ENCODE peak calls at places on chromosomes 16 and 17, in six cellular contexts. A is GM12892, V is SK-N-SH, L is H1, U is GM12878, P is K562. Z is an unnamed sample.

GRCh38 chr17:9647014-9647413 is 1.7 kb downstream of the USP43 start:
- DNase-seq in U (no peak), P (no peak), L (no peak), A (no peak), V (no peak), Z (no peak)

GRCh38 chr16:84528317-84528716 is 23.9 kb upstream of the MEAK7 start:
- DNase-seq in U (no peak), L (no peak), P (no peak), V (no peak), A (no peak), Z (no peak)

GRCh38 chr16:4273858-4274291 is 1.1 kb upstream of the TFAP4 start:
- DNase-seq in L (no peak), U (no peak), A (peak), P (no peak), V (peak), Z (no peak)

GRCh38 chr16:3215601-3216262 is 19.2 kb downstream of the ZNF200 start:
- DNase-seq in P (no peak), V (no peak), A (no peak), L (no peak), U (no peak), Z (no peak)

GRCh38 chr16:67375161-67375560 is 18.1 kb downstream of the TPPP3 start:
- DNase-seq in A (no peak), P (no peak), V (no peak), L (no peak), U (no peak), Z (no peak)

GRCh38 chr17:7922499-7923289 is 6.6 kb upstream of the RNF227 start:
- DNase-seq in L (no peak), A (peak), V (no peak), P (no peak), U (no peak), Z (peak)

GRCh38 chr17:55674107-55674506 is 48.6 kb downstream of the TMEM100 start:
- DNase-seq in V (no peak), U (no peak), P (no peak), L (no peak), A (no peak), Z (no peak)

GRCh38 chr16:75064403-75065148 is 52.0 kb downstream of the LDHD start:
- DNase-seq in V (no peak), P (no peak), L (no peak), A (no peak), U (no peak), Z (no peak)

GRCh38 chr17:33562792-33563191 is 269.7 kb upstream of the ASIC2 start:
- DNase-seq in V (no peak), L (no peak), A (no peak), U (no peak), P (no peak), Z (no peak)

GRCh38 chr17:43670645-43671074 is 8.9 kb upstream of the MEOX1 start:
- DNase-seq in A (no peak), L (no peak), U (no peak), V (no peak), P (no peak), Z (no peak)

GRCh38 chr16:84820305-84820684 is 510 bp downstream of the CRISPLD2 start:
- DNase-seq in L (no peak), P (no peak), U (no peak), V (no peak), A (no peak), Z (no peak)

GRCh38 chr17:78322858-78323455 is 36.9 kb downstream of the SOCS3 start:
- DNase-seq in U (no peak), L (no peak), V (peak), A (no peak), P (no peak), Z (no peak)

GRCh38 chr17:75875182-75875939 is 3.0 kb downstream of the TRIM47 start:
- DNase-seq in U (no peak), A (no peak), V (peak), L (no peak), P (no peak), Z (no peak)

GRCh38 chr17:13931111-13931526 is 138.2 kb upstream of the COX10 start:
- DNase-seq in P (no peak), U (no peak), A (no peak), L (no peak), V (no peak), Z (no peak)

GRCh38 chr17:34383225-34383615 is 20.2 kb upstream of the CCL1 start:
- DNase-seq in A (no peak), P (no peak), L (no peak), V (no peak), U (no peak), Z (no peak)

GRCh38 chr17:52024296-52024870 is 134.1 kb downstream of the CA10 start:
- DNase-seq in L (no peak), A (no peak), P (no peak), V (peak), U (no peak), Z (no peak)

GRCh38 chr17:66432996-66433556 is 130.7 kb downstream of the PRKCA start:
- DNase-seq in P (no peak), U (no peak), A (no peak), V (peak), L (no peak), Z (no peak)

GRCh38 chr16:11147033-11147848 is 108.8 kb downstream of the SOCS1 start:
- DNase-seq in U (no peak), P (no peak), V (no peak), L (no peak), A (no peak), Z (no peak)

GRCh38 chr17:43983515-43984411 is 20.7 kb upstream of the NAGS start:
- DNase-seq in A (no peak), U (no peak), V (peak), L (no peak), P (peak), Z (no peak)

GRCh38 chr17:2335726-2336214 is 487 bp downstream of the TSR1 start:
- DNase-seq in U (no peak), V (peak), P (no peak), L (no peak), A (no peak), Z (no peak)

GRCh38 chr16:89370601-89371000 is 119.8 kb downstream of the ANKRD11 start:
- DNase-seq in V (no peak), P (no peak), U (no peak), A (no peak), L (no peak), Z (no peak)

GRCh38 chr16:5228369-5228768 is 130.8 kb upstream of the EEF2KMT start:
- DNase-seq in A (no peak), V (no peak), P (no peak), L (no peak), U (no peak), Z (no peak)

GRCh38 chr17:81865733-81866439 is 5.3 kb downstream of the ARHGDIA start:
- DNase-seq in V (peak), L (no peak), P (no peak), A (no peak), U (no peak), Z (no peak)

GRCh38 chr17:44260296-44260695 is 7.6 kb downstream of the SLC4A1 start:
- DNase-seq in P (peak), V (no peak), L (no peak), U (no peak), A (peak), Z (no peak)

GRCh38 chr16:57016831-57017230 is 27.5 kb downstream of the NLRC5 start:
- DNase-seq in P (no peak), L (no peak), U (no peak), A (no peak), V (no peak), Z (no peak)

GRCh38 chr17:48626470-48627241 is 498 bp upstream of the HOXB9 start:
- DNase-seq in L (no peak), V (no peak), U (no peak), P (peak), A (no peak), Z (no peak)

GRCh38 chr17:42679001-42679491 is 2.3 kb upstream of the PLEKHH3 start:
- DNase-seq in U (no peak), L (no peak), P (peak), V (no peak), A (no peak), Z (no peak)

GRCh38 chr16:1101133-1101532 is 5.1 kb upstream of the C1QTNF8 start:
- DNase-seq in L (no peak), P (no peak), V (no peak), U (no peak), A (no peak), Z (no peak)
- TF ChIP-seq TAF1 in L (no peak), P (no peak), V (no peak), U (no peak), A (no peak), Z (no peak)

GRCh38 chr17:57396515-57396921 is 140.2 kb downstream of the MSI2 start:
- DNase-seq in L (no peak), V (no peak), A (no peak), P (no peak), U (no peak), Z (no peak)
- TF ChIP-seq TAF1 in L (no peak), V (no peak), A (no peak), P (no peak), U (no peak), Z (no peak)

DNA sequence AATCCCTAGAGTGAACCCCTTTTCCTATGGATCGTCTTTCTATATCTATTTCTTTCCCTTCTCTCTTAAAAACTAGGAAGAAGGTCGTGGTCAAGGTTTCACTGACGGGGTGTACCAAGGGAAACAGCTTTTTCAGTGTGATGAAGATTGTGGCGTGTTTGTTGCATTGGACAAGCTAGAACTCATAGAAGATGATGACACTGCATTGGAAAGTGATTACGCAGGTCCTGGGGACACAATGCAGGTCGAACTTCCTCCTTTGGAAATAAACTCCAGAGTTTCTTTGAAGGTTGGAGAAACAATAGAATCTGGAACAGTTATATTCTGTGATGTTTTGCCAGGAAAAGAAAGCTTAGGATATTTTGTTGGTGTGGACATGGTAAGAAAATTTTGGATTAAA is 9.6 kb downstream of the CYLD start:
- DNase-seq in A (no peak), P (no peak), V (no peak), L (no peak), U (no peak), Z (no peak)
- TF ChIP-seq TAF1 in A (no peak), P (no peak), V (no peak), L (no peak), U (no peak), Z (no peak)

DNA sequence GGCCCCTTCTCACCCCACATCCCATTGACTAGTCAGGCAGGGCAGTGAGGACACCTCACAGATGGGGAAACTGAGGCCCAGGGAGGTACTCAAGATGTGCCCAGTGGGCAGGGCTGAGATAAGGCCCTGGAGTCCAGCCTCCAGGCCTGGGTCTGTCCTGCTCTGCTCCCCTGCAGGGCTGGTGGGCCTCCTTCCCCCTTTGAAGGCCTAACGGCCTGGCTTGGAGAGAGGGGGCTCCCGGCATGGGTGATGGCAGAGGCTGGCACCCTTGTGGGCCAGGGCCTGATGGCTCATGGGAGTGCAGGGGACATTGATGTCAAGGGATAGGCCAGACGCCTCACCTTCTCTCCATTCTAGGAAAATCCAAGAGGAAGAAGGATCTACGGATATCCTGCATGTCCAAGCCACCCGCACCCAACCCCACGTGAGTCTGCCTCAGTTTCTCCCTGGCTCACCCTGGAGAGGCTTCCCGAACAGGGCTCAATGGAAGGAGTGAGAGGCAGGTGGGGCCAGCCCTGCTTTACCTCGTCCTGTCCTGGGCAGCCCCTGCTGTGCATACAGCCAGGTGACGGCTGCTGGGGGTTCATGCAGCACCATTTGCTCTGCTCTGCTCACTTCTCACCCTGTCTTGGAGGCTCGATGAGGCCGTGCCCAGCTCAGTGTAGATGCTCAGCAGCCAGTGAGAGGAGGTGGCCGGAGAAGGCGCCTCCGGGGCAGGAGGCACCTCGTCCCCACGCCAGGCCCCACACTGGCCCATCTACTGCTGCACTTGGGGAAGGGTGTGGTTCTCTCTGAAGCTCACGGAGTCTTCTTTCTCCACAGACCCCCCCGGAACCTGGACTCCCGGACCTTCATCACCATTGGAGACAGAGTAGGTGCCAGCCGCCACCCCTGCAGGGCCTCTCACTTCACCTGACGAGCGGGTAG is 13.8 kb downstream of the MAP2K3 start:
- DNase-seq in P (no peak), A (no peak), L (no peak), V (no peak), U (no peak), Z (no peak)
- TF ChIP-seq TAF1 in P (no peak), A (no peak), L (no peak), V (no peak), U (no peak), Z (no peak)

DNA sequence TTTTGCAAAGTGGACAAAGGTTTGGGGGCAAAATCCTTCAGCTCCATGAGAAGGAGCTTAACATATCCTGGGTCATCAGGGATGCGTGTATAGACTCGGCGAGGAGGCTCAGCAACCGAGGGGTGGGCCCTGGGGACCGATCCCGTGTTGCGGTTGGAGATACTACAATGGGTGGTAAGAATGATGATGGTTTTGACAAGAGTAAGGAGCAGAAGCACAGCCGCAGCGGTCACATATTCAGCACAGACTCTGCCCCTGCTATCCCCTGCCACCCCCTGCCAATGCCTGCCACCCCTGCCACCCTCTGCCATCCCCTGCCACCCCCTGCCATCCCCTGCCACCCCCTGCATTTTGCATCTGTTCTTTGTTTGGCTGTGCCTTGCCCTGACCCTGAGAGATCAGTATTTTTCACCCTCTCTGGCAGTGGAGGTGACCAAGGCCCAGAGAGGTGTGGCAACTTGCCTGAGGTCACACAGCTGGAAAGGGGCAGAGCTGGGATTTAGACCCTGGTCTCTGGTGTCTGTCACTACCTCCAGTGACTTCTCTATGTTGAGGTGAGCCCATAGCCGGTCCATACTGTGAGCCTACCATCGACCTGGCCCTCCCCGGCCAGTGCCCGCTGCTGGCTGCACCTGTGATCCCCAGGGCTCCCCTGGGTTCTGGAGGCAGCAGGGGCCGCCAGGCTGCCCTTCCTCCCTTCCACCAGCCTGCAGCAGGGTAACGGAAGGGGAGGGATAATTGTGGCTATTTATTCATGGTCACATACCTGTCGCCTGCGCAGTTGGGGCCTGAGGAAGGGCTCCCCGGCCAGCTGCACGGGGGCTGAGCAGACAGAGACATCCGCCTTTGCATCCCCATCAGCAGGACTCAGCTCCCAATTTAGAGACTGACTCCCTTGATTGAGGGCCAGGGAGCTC is 74.9 kb upstream of the CBX4 start:
- DNase-seq in U (no peak), V (no peak), P (no peak), L (no peak), A (no peak), Z (no peak)
- TF ChIP-seq TAF1 in U (no peak), V (no peak), P (no peak), L (no peak), A (no peak), Z (no peak)

GRCh38 chr16:66026931-66027330 is 339.6 kb upstream of the CDH5 start:
- DNase-seq in V (no peak), U (no peak), P (no peak), A (no peak), L (no peak), Z (no peak)

GRCh38 chr16:66025751-66026150 is 340.7 kb upstream of the CDH5 start:
- DNase-seq in P (no peak), A (no peak), L (no peak), U (no peak), V (no peak), Z (no peak)

GRCh38 chr16:66030036-66030435 is 336.5 kb upstream of the CDH5 start:
- DNase-seq in V (no peak), L (no peak), U (no peak), A (no peak), P (no peak), Z (no peak)

GRCh38 chr16:66028505-66029216 is 337.8 kb upstream of the CDH5 start:
- DNase-seq in L (no peak), P (no peak), U (no peak), A (no peak), V (no peak), Z (no peak)

DNA sequence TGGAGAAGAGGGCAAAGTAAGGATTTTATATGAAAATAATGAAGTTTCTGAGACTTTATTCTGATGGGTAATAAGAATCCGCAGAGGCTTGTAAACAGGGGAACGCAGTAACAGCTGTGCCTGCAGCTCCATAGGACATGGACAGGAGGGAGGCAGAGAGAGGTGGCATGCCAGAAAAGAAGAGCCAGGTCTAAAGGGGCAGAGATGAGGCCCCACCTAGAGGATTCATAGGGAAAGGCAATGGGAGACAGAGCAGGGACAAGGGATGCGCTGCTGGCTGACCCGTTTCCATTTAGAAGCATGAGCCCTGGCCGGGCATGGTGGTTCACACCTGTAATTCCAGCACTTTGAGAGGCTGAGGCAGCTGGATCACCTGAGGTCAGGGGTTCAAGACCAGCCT is 340.3 kb upstream of the CDH5 start:
- DNase-seq in U (no peak), A (no peak), P (peak), V (peak), L (peak), Z (no peak)
- TF ChIP-seq TAF1 in U (no peak), A (no peak), P (no peak), V (no peak), L (no peak), Z (no peak)

DNA sequence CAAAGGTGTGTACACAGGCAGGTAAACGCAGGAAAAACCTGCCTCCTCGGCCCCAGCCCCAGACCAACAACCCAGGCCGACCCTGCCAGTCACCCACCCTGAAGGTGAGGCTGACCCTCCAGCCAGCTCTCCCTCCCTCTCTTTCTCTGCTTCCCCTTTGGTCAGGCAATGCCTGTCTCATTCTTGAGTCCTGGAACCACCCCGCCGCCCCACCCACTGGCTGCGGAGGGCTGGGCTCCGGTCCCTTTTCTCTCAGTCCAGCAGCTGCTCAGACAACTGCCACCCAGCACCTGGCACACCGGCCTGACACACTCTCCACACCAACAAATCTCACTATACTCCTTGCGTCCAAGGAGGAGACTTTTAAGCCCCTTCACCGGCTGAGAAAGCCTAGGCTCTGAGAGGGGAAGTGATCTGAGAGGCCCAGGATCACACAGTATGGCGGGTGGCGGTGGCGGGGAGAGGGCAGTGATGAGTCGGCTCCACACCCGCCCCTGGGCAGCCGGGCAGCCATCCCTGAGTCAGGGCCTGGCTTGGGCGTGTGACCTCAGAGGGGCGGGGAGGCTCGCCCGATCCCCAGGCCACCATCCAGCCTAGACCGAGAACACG is 687 bp downstream of the FLII start:
- DNase-seq in U (no peak), P (peak), L (no peak), A (peak), V (peak), Z (peak)
- TF ChIP-seq TAF1 in U (no peak), P (no peak), L (peak), A (peak), V (peak), Z (peak)

DNA sequence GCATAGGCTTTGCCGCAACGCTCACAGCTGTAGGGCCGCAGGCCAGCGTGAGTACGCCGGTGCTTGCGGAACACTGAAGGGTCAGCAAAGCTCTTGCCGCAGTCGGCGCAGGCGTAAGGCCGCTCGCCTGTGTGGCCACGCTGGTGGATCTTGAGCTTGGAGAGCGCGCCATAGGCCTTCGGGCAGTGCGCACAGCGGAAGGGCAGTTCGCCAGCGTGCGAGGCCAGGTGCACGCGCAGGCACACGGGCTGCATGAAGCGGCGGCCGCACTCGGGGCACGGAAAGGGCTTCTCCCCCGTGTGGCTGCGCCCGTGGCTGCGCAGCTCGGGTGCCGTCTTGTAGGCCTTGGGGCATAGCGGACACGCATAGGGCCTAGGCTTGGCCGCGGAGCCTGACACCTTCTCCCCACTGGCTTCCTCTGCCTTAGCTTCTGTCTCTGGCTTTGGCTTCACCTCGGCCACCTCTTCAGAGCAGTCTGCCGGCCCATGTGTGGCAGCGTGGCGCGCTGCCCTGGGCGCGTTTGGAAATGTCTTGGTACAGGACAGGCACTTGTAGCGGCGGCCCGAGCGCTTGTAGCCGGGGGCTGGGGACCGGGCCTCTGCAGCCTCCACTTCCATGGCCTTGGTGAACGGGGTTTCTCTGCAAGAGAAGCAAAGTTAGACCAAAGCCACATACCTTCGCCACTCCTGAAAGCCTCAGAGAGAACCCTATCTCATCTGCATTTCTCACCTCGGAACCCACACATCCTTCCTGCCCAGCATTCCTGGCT is 10.0 kb downstream of the ZNF668 start:
- DNase-seq in U (no peak), L (no peak), A (no peak), P (no peak), V (no peak), Z (no peak)
- TF ChIP-seq TAF1 in U (no peak), L (no peak), A (no peak), P (no peak), V (no peak), Z (no peak)

Z was measured in GM12891.